ENCODE peak calls at places on chromosomes 7 and 10, in five cellular contexts. One of them, this sample, is unnamed.

GRCh38 chr7:41996381-41997035 is 240.5 kb downstream of the GLI3 start:
- DNase-seq in lower lobe of right lung: no peak
- DNase-seq in BJ: peak; percentile 76
- DNase-seq in cardiac muscle cell: no peak
- DNase-seq in uterus: no peak
- DNase-seq in this sample: no peak

GRCh38 chr10:408223-408622 is 273.0 kb downstream of the ZMYND11 start:
- DNase-seq in lower lobe of right lung: no peak
- DNase-seq in cardiac muscle cell: no peak
- DNase-seq in uterus: no peak
- DNase-seq in BJ: peak; percentile 86
- DNase-seq in this sample: no peak

GRCh38 chr10:60358282-60358681 is 31.4 kb downstream of the ANK3 start:
- DNase-seq in uterus: no peak
- DNase-seq in BJ: no peak
- DNase-seq in cardiac muscle cell: no peak
- DNase-seq in lower lobe of right lung: no peak
- DNase-seq in this sample: no peak

GRCh38 chr7:94417261-94417660 is 22.6 kb downstream of the COL1A2 start:
- DNase-seq in lower lobe of right lung: no peak
- DNase-seq in uterus: no peak
- DNase-seq in cardiac muscle cell: no peak
- DNase-seq in BJ: no peak
- DNase-seq in this sample: no peak

GRCh38 chr7:43553999-43554398 is 28.9 kb upstream of the STK17A start:
- DNase-seq in uterus: no peak
- DNase-seq in lower lobe of right lung: peak; percentile 67
- DNase-seq in cardiac muscle cell: no peak
- DNase-seq in BJ: no peak
- DNase-seq in this sample: no peak

GRCh38 chr10:125080984-125081383 is 79.4 kb downstream of the CTBP2 start:
- DNase-seq in BJ: no peak
- DNase-seq in cardiac muscle cell: no peak
- DNase-seq in lower lobe of right lung: no peak
- DNase-seq in uterus: no peak
- DNase-seq in this sample: no peak

GRCh38 chr7:140646931-140647647 is 6.5 kb upstream of the DENND2A start:
- DNase-seq in uterus: peak; percentile 45
- DNase-seq in cardiac muscle cell: peak; percentile 64
- DNase-seq in lower lobe of right lung: no peak
- DNase-seq in BJ: no peak
- DNase-seq in this sample: peak; percentile 20

GRCh38 chr7:44309271-44310091 is 15.9 kb downstream of the CAMK2B start:
- DNase-seq in BJ: no peak
- DNase-seq in lower lobe of right lung: peak; percentile 67
- DNase-seq in cardiac muscle cell: peak; percentile 75
- DNase-seq in uterus: peak; percentile 55
- DNase-seq in this sample: no peak

DNA sequence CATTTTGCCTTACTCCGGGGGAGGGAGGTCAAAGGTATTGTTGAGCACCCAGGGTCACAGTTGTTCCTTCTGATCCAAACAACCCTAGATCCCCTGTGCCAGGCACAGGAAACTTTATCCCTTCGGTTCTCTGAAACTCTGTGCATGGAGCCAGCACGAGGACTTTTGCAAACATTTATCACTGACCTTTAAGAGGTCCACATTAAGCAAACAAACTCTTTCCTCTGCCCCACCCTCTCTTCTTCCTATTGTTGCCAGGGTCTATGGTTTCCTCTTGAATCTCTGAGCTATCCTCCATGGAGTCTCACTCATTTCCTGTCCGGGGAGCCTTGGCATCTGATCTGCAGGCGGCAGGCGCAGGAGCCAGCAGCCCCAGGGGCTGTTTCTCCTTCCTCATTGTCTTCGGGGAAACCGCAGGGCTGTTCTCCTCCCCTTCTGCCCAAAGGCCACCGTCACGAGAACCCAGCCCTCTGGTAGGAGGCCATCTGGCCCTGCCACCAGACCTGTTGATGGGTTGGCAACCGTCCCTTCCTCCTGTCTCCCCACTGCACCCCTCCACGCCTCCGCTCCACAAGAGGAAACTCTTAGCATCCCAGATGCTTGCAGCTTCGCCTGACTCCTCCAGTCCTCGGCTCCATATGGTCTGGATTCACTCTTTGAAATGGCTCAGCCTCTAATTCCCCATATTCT is 327.3 kb upstream of the NRP1 start:
- DNase-seq in uterus: peak; percentile 23
- DNase-seq in lower lobe of right lung: peak; percentile 83
- DNase-seq in cardiac muscle cell: no peak
- DNase-seq in BJ: peak; percentile 67
- DNase-seq in this sample: peak; percentile 86
- H3K4me3 ChIP-seq in uterus: no peak overlapping the region
- H3K4me3 ChIP-seq in lower lobe of right lung: no peak overlapping the region
- H3K4me3 ChIP-seq in cardiac muscle cell: no peak overlapping the region
- H3K4me3 ChIP-seq in BJ: peak overlapping the region; percentile 20
- H3K4me3 ChIP-seq in this sample: no peak overlapping the region

GRCh38 chr7:25858200-25858561 is 293.8 kb upstream of the NFE2L3 start:
- DNase-seq in BJ: no peak
- DNase-seq in cardiac muscle cell: no peak
- DNase-seq in lower lobe of right lung: no peak
- DNase-seq in uterus: no peak
- DNase-seq in this sample: no peak
- H3K4me3 ChIP-seq in BJ: no peak overlapping the region
- H3K4me3 ChIP-seq in cardiac muscle cell: no peak overlapping the region
- H3K4me3 ChIP-seq in lower lobe of right lung: no peak overlapping the region
- H3K4me3 ChIP-seq in uterus: no peak overlapping the region
- H3K4me3 ChIP-seq in this sample: no peak overlapping the region

GRCh38 chr7:26156454-26157365 is 4.7 kb downstream of the NFE2L3 start:
- DNase-seq in BJ: peak; percentile 51
- DNase-seq in cardiac muscle cell: no peak
- DNase-seq in lower lobe of right lung: no peak
- DNase-seq in uterus: no peak
- DNase-seq in this sample: no peak
- H3K4me3 ChIP-seq in BJ: peak overlapping the region; percentile 6
- H3K4me3 ChIP-seq in cardiac muscle cell: no peak overlapping the region
- H3K4me3 ChIP-seq in lower lobe of right lung: peak overlapping the region; percentile 12
- H3K4me3 ChIP-seq in uterus: no peak overlapping the region
- H3K4me3 ChIP-seq in this sample: no peak overlapping the region

GRCh38 chr10:132481690-132482089 is 55.9 kb upstream of the INPP5A start:
- DNase-seq in BJ: no peak
- DNase-seq in uterus: no peak
- DNase-seq in cardiac muscle cell: no peak
- DNase-seq in lower lobe of right lung: peak; percentile 27
- DNase-seq in this sample: no peak
- H3K4me3 ChIP-seq in BJ: no peak overlapping the region
- H3K4me3 ChIP-seq in uterus: no peak overlapping the region
- H3K4me3 ChIP-seq in cardiac muscle cell: no peak overlapping the region
- H3K4me3 ChIP-seq in lower lobe of right lung: no peak overlapping the region
- H3K4me3 ChIP-seq in this sample: no peak overlapping the region

DNA sequence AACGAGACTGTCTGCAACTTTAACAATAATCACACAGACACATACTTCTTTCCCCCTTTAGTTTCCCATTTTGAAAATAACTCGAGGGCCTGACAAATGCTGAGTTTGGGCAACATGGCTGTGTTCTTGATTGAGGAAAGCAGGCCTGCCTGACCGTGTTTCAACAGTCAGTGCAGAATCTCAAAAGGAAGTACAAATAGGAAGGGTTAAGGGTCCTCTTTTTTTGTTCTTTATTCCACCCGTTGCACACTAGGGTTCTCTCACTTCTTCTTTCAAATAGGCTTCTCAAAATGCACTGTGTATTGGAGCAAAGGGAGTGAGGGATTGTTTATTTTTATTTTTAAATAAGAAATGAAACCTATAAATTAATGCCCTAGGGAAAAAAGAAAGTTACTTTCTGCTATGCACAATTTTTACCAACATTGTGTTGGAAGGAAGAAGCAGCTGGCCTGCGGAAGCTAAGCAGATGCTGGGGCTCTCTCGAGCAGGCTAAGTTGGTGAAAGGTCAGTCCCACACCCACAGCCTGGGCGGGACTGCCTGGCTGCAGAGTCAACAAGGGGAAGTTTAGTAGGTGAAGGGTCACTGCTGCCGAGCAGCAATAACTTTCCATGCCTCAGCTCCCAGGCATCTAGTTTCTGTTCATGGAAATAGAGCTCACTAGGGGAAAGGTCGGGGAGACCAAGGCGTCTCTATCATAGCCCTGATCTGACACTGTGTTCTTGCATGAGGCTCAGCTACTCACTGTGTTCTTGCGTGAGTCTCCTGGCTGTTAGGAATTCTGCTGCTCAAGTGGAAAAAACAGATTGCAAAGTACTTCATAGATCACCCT is 12.2 kb upstream of the PDK4 start:
- DNase-seq in BJ: peak; percentile 93
- DNase-seq in cardiac muscle cell: peak; percentile 91
- DNase-seq in lower lobe of right lung: peak; percentile 94
- DNase-seq in uterus: peak; percentile 88
- DNase-seq in this sample: peak; percentile 96
- H3K4me3 ChIP-seq in BJ: no peak overlapping the region
- H3K4me3 ChIP-seq in cardiac muscle cell: no peak overlapping the region
- H3K4me3 ChIP-seq in lower lobe of right lung: peak overlapping the region; percentile 15
- H3K4me3 ChIP-seq in uterus: peak overlapping the region; percentile 5
- H3K4me3 ChIP-seq in this sample: no peak overlapping the region

GRCh38 chr10:88392222-88392621 is 190.9 kb downstream of the RNLS start:
- DNase-seq in lower lobe of right lung: no peak
- DNase-seq in BJ: no peak
- DNase-seq in uterus: no peak
- DNase-seq in cardiac muscle cell: no peak
- DNase-seq in this sample: no peak
- H3K4me3 ChIP-seq in lower lobe of right lung: no peak overlapping the region
- H3K4me3 ChIP-seq in BJ: no peak overlapping the region
- H3K4me3 ChIP-seq in uterus: no peak overlapping the region
- H3K4me3 ChIP-seq in cardiac muscle cell: no peak overlapping the region
- H3K4me3 ChIP-seq in this sample: no peak overlapping the region